ENCODE peak calls at places on chromosomes 2 and 18, in ten cellular contexts. W, K, Q, N, C, J, Y, R, X and E are unnamed samples.

GRCh38 chr2:156332452-156333273 is at the start of gene NR4A2:
- DNase-seq in W (peak), K (peak), Q (peak), N (peak), C (peak), J (peak), Y (peak), R (no peak), X (peak), E (peak)

GRCh38 chr18:468841-469796 is 31.4 kb downstream of the COLEC12 start:
- DNase-seq in W (no peak), K (no peak), Q (no peak), N (no peak), C (no peak), J (no peak), Y (no peak), R (no peak), X (no peak), E (no peak)

GRCh38 chr18:40708726-40709125 is 1246.3 kb upstream of the PIK3C3 start:
- DNase-seq in W (no peak), K (no peak), Q (no peak), N (no peak), C (no peak), J (no peak), Y (no peak), R (no peak), X (peak), E (no peak)

GRCh38 chr2:128321784-128322650 is 3.3 kb upstream of the HS6ST1 start:
- DNase-seq in W (peak), K (peak), Q (peak), N (peak), C (peak), J (peak), Y (no peak), R (no peak), X (peak), E (peak)

GRCh38 chr18:4455113-4455811 is at the start of gene DLGAP1:
- DNase-seq in W (peak), K (peak), Q (peak), N (peak), C (no peak), J (peak), Y (no peak), R (peak), X (peak), E (peak)

GRCh38 chr2:30239308-30240161 is 8.2 kb downstream of the LBH start:
- DNase-seq in W (peak), K (peak), Q (peak), N (peak), C (peak), J (peak), Y (no peak), R (no peak), X (peak), E (peak)

GRCh38 chr2:232349946-232350635 is 28.5 kb upstream of the ALPP start:
- DNase-seq in W (peak), K (no peak), Q (no peak), N (peak), C (no peak), J (no peak), Y (no peak), R (no peak), X (no peak), E (no peak)

GRCh38 chr2:14982790-14983189 is 350.3 kb downstream of the LRATD1 start:
- DNase-seq in W (no peak), K (no peak), Q (no peak), N (no peak), C (no peak), J (no peak), Y (no peak), R (no peak), X (no peak), E (no peak)

GRCh38 chr18:50805732-50806131 is 14.1 kb downstream of the MRO start:
- DNase-seq in W (no peak), K (no peak), Q (no peak), N (no peak), C (no peak), J (no peak), Y (no peak), R (no peak), X (peak), E (no peak)

GRCh38 chr18:23856466-23857175 is 157.9 kb upstream of the TTC39C start:
- DNase-seq in W (no peak), K (peak), Q (no peak), N (no peak), C (peak), J (no peak), Y (no peak), R (no peak), X (no peak), E (no peak)

GRCh38 chr2:223887127-223887526 is 49.7 kb upstream of the AP1S3 start:
- DNase-seq in W (no peak), K (peak), Q (no peak), N (no peak), C (no peak), J (no peak), Y (peak), R (no peak), X (no peak), E (no peak)

GRCh38 chr2:131039908-131040660 is 53.2 kb downstream of the FAM168B start:
- DNase-seq in W (no peak), K (no peak), Q (no peak), N (peak), C (no peak), J (peak), Y (no peak), R (no peak), X (peak), E (no peak)

GRCh38 chr2:25035537-25036220 is 6.2 kb upstream of the EFR3B start:
- DNase-seq in W (no peak), K (no peak), Q (no peak), N (no peak), C (no peak), J (no peak), Y (no peak), R (no peak), X (no peak), E (no peak)

GRCh38 chr2:135043345-135043744 is 3.9 kb downstream of the MAP3K19 start:
- DNase-seq in W (peak), K (no peak), Q (no peak), N (no peak), C (no peak), J (no peak), Y (no peak), R (no peak), X (peak), E (no peak)

GRCh38 chr2:232501794-232502499 is 14.3 kb upstream of the ECEL1 start:
- DNase-seq in W (no peak), K (no peak), Q (no peak), N (no peak), C (no peak), J (no peak), Y (no peak), R (no peak), X (no peak), E (no peak)

GRCh38 chr18:80194874-80195570 is 52.3 kb downstream of the PARD6G start:
- DNase-seq in W (no peak), K (no peak), Q (no peak), N (no peak), C (no peak), J (peak), Y (no peak), R (no peak), X (no peak), E (peak)

GRCh38 chr2:145593991-145594702 is 1074.2 kb upstream of the ZEB2 start:
- DNase-seq in W (no peak), K (peak), Q (no peak), N (no peak), C (no peak), J (no peak), Y (peak), R (peak), X (peak), E (no peak)

GRCh38 chr18:78069784-78070664 is 820.4 kb downstream of the GALR1 start:
- DNase-seq in W (peak), K (no peak), Q (no peak), N (no peak), C (no peak), J (no peak), Y (no peak), R (no peak), X (no peak), E (no peak)

GRCh38 chr2:105249181-105249580 is 7.6 kb downstream of the GPR45 start:
- DNase-seq in W (no peak), K (no peak), Q (no peak), N (no peak), C (no peak), J (no peak), Y (no peak), R (no peak), X (no peak), E (no peak)

GRCh38 chr2:104769096-104769495 is 84.8 kb upstream of the POU3F3 start:
- DNase-seq in W (no peak), K (peak), Q (no peak), N (no peak), C (no peak), J (no peak), Y (no peak), R (peak), X (peak), E (no peak)

GRCh38 chr2:169118060-169118459 is 48.7 kb downstream of the DHRS9 start:
- DNase-seq in W (no peak), K (no peak), Q (no peak), N (no peak), C (no peak), J (no peak), Y (no peak), R (no peak), X (no peak), E (no peak)

GRCh38 chr2:149065236-149065635 is 26.7 kb downstream of the LYPD6B start:
- DNase-seq in W (no peak), K (peak), Q (no peak), N (no peak), C (no peak), J (no peak), Y (no peak), R (no peak), X (no peak), E (no peak)

GRCh38 chr2:227267406-227268115 is 57.5 kb upstream of the MFF start:
- DNase-seq in W (no peak), K (no peak), Q (no peak), N (no peak), C (no peak), J (no peak), Y (no peak), R (no peak), X (no peak), E (no peak)

GRCh38 chr2:239544846-239545465 is 144.1 kb upstream of the HDAC4 start:
- DNase-seq in W (peak), K (no peak), Q (no peak), N (no peak), C (no peak), J (no peak), Y (no peak), R (no peak), X (no peak), E (no peak)

GRCh38 chr2:25332571-25332970 is 9.2 kb downstream of the DNMT3A start:
- DNase-seq in W (no peak), K (no peak), Q (peak), N (peak), C (no peak), J (no peak), Y (no peak), R (no peak), X (no peak), E (no peak)

GRCh38 chr2:133566967-133567645 is 1.2 kb downstream of the NCKAP5 start:
- DNase-seq in W (no peak), K (peak), Q (no peak), N (peak), C (no peak), J (no peak), Y (peak), R (peak), X (peak), E (no peak)

GRCh38 chr2:121360566-121361300 is 75.7 kb upstream of the TFCP2L1 start:
- DNase-seq in W (no peak), K (peak), Q (peak), N (no peak), C (no peak), J (no peak), Y (no peak), R (peak), X (peak), E (no peak)

GRCh38 chr2:238640486-238640885 is 207.4 kb upstream of the TWIST2 start:
- DNase-seq in W (no peak), K (no peak), Q (no peak), N (no peak), C (no peak), J (no peak), Y (no peak), R (no peak), X (no peak), E (no peak)

GRCh38 chr2:105609756-105610397 is 134.8 kb upstream of the NCK2 start:
- DNase-seq in W (no peak), K (no peak), Q (no peak), N (no peak), C (no peak), J (no peak), Y (no peak), R (no peak), X (no peak), E (no peak)

GRCh38 chr2:105515581-105516415 is 116.9 kb upstream of the FHL2 start:
- DNase-seq in W (no peak), K (no peak), Q (peak), N (peak), C (no peak), J (no peak), Y (no peak), R (no peak), X (no peak), E (no peak)

GRCh38 chr18:60466671-60467070 is 94.1 kb upstream of the MC4R start:
- DNase-seq in W (no peak), K (peak), Q (no peak), N (no peak), C (no peak), J (no peak), Y (no peak), R (no peak), X (peak), E (no peak)

GRCh38 chr2:11613297-11613696 is 56.7 kb downstream of the NTSR2 start:
- DNase-seq in W (no peak), K (no peak), Q (no peak), N (no peak), C (no peak), J (no peak), Y (no peak), R (no peak), X (no peak), E (no peak)

GRCh38 chr18:7586379-7586778 is 19.3 kb downstream of the PTPRM start:
- DNase-seq in W (no peak), K (no peak), Q (no peak), N (no peak), C (no peak), J (no peak), Y (no peak), R (no peak), X (no peak), E (no peak)

GRCh38 chr18:55634545-55634944 is 46.6 kb upstream of the TCF4 start:
- DNase-seq in W (no peak), K (peak), Q (no peak), N (no peak), C (no peak), J (no peak), Y (no peak), R (peak), X (peak), E (no peak)

GRCh38 chr2:233922471-233922870 is 5.3 kb downstream of the TRPM8 start:
- DNase-seq in W (no peak), K (no peak), Q (no peak), N (no peak), C (no peak), J (no peak), Y (no peak), R (no peak), X (no peak), E (no peak)

DNA sequence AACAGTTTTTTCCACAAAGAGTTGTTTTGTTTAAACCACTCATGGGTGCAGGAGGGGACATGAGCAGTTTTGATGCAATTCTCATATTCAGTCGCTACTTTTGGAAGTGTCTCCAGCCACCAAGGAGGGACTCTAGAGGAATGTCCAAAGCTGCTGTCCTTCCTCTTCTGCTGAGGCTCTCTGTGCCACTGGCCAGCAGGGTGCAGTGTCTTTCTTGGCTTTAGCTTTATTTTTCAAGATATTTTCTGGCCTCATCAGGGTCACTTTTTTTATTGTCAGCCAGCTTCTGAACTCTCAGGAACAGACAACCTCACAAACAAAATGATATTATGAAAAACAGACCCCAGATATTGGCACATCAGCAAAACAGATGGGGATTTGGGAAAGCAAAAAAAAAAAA is 289.3 kb upstream of the ZSWIM2 start:
- DNase-seq in W (peak), K (peak), Q (no peak), N (no peak), C (peak), J (no peak), Y (no peak), R (no peak), X (peak), E (peak)
- TF ChIP-seq CTCF in W (peak), K (peak), Q (no peak), N (peak), C (peak), J (peak), Y (peak), R (peak), X (peak), E (peak)

DNA sequence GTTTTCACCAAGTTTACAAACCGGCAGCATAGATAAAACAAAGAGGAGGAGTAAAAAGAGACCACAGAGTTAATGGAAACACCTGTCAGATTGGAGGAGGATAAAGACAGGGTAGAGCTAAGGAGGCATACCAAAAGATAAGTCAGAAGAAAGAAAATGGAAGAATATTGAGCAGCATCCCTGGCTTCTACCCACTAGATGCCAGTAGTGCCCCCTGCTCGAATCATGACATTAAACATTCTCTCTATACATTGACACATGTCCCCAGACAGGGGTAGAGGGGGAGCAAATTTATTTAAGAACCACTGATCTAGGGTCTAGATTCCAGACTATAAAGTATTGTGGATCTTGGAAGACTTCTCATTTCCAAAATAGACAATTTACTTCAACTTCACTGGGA is 159.8 kb upstream of the ETAA1 start:
- DNase-seq in W (no peak), K (no peak), Q (no peak), N (no peak), C (no peak), J (no peak), Y (no peak), R (no peak), X (peak), E (no peak)
- TF ChIP-seq CTCF in W (no peak), K (no peak), Q (no peak), N (no peak), C (no peak), J (no peak), Y (peak), R (no peak), X (peak), E (no peak)

DNA sequence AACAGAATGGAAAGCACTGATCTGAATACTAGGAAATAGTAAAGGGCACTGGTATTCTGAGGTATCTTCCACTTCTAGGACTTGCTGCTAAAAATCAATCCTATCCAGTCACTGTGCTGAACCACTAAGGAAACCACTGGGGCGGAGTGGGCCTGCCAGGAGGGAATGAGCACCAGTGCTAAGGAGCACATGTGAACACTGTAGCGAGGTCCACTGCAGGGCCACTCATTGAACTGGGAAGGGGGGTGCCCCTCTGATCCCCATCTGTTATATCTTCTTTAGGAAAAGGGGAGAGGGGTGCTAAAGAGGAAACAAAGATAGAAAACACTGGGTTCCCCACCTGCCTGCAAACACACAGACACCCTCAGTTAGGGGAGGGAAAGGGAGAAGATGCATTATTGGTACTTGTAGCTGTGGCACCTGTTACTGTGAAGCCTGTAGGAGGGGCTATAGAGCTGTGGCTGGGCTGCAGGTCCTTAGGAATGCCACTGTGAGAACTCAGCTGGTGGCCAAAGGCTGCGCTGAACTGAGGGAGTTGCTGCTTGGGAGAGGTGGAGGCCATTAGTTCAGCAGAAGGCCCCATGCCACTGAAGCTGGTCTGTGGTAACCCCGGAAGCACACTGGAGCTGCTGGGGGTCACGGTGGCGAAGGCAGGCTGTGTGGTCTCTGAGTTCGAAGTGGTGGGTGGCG is 81.8 kb downstream of the INO80D start:
- DNase-seq in W (peak), K (no peak), Q (no peak), N (no peak), C (peak), J (no peak), Y (no peak), R (no peak), X (peak), E (no peak)
- TF ChIP-seq CTCF in W (no peak), K (peak), Q (no peak), N (peak), C (no peak), J (no peak), Y (peak), R (peak), X (peak), E (peak)

GRCh38 chr2:20781656-20782265 is 41.1 kb downstream of the LDAH start:
- DNase-seq in W (peak), K (peak), Q (no peak), N (no peak), C (no peak), J (peak), Y (no peak), R (no peak), X (peak), E (no peak)
- TF ChIP-seq CTCF in W (peak), K (peak), Q (peak), N (peak), C (peak), J (peak), Y (peak), R (peak), X (peak), E (peak)

DNA sequence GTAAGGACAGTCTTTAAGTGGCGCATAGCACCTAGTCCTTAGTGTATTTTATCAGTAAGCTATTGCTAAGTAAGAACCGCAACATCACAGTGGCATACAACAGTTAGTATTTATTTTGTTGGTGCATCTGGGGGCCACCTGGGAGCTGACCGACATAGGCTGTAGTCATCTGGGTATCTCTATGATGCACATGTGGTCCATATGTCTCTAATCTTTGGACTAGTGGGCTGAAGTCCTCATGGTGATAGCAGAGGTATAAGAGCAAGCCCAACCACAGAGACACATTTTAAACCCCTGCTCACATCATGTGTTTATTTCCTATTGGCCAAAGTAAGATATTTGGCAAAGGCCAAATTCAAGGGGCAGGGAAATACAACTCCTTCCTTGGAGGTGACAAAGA is 2.9 kb downstream of the CAMKMT start:
- DNase-seq in W (no peak), K (no peak), Q (no peak), N (no peak), C (no peak), J (no peak), Y (no peak), R (no peak), X (no peak), E (no peak)
- TF ChIP-seq CTCF in W (no peak), K (no peak), Q (no peak), N (no peak), C (no peak), J (no peak), Y (no peak), R (no peak), X (no peak), E (no peak)

DNA sequence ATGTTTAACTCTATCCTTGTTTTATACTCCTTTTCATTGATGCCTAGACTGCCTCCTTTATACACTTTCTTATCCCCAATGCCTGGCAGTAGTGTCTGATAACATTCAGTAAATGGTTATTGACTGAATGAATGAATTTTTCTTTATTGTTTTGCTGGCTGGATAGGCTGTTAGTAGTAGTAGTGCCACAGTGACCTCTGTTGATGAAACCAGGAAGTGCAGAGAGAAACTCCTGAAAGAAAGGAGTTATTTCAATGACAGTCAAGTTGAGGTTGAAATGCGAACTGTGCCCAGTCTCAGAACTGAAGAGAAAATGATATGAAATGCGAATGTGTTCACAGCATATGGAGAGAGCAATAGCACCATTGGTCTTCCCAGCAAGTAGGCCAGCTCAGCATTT is 26.8 kb upstream of the SLC9A2 start:
- DNase-seq in W (no peak), K (peak), Q (no peak), N (no peak), C (no peak), J (no peak), Y (no peak), R (no peak), X (peak), E (no peak)
- TF ChIP-seq CTCF in W (peak), K (peak), Q (no peak), N (peak), C (peak), J (no peak), Y (peak), R (peak), X (peak), E (peak)